ENCODE peak calls at places on chromosomes 4 and X, in nine cellular contexts. C is stimulated activated CD8-positive, alpha-beta memory T cell treated with anti-CD3 and anti-CD28 coated beads, Interleukin-15, amount 100 ng/mL, for 24 hours; B is neural progenitor cell; U is hypothalamus; A is activated CD8-positive, alpha-beta memory T cell treated with anti-CD3 and anti-CD28 coated beads, Interleukin-2, amount 50 U/mL, for 4 hours; D is NCI-H2081; J is GM04503; R is stimulated activated CD4-positive, alpha-beta T cell treated with anti-CD3 and anti-CD28 coated beads, TNF-alpha, amount 100 ng/mL, for 24 hours; S is GM10248. G is an unnamed sample.

GRCh38 chrX:2442694-2443093 is 58.1 kb downstream of the DHRSX start:
- DNase-seq in C (no peak), B (no peak), U (no peak), A (no peak), D (no peak), J (no peak), R (no peak), S (no peak), G (no peak)

GRCh38 chr4:39614487-39615162 is 24.0 kb downstream of the SMIM14 start:
- DNase-seq in C (no peak), B (no peak), U (no peak), A (no peak), D (no peak), J (no peak), R (no peak), S (no peak), G (no peak)

GRCh38 chrX:10001496-10001895 is 34.3 kb downstream of the CLDN34 start:
- DNase-seq in C (no peak), B (no peak), U (no peak), A (no peak), D (no peak), J (no peak), R (no peak), S (no peak), G (no peak)

GRCh38 chrX:98068210-98068609 is 1184.5 kb downstream of the RPA4 start:
- DNase-seq in C (no peak), B (peak; percentile 32), U (no peak), A (no peak), D (peak; percentile 45), J (no peak), R (no peak), S (no peak), G (no peak)

GRCh38 chrX:68835468-68835867 is 6.6 kb downstream of the EFNB1 start:
- DNase-seq in C (no peak), B (no peak), U (no peak), A (peak; percentile 5), D (no peak), J (no peak), R (no peak), S (no peak), G (no peak)

GRCh38 chr4:189206953-189207352 is 733.7 kb upstream of the FRG1 start:
- DNase-seq in C (no peak), B (no peak), U (no peak), A (no peak), D (no peak), J (no peak), R (no peak), S (no peak), G (no peak)

GRCh38 chr4:20916106-20916505 is 215.8 kb downstream of the PACRGL start:
- DNase-seq in C (no peak), B (no peak), U (no peak), A (no peak), D (no peak), J (no peak), R (no peak), S (no peak), G (no peak)

GRCh38 chrX:112056886-112057285 is 25.7 kb downstream of the TRPC5 start:
- DNase-seq in C (no peak), B (peak; percentile 5), U (no peak), A (no peak), D (no peak), J (no peak), R (no peak), S (no peak), G (no peak)

GRCh38 chrX:24242649-24243556 is 71.0 kb downstream of the SUPT20HL2 start:
- DNase-seq in C (no peak), B (no peak), U (no peak), A (no peak), D (no peak), J (peak; percentile 86), R (no peak), S (peak; percentile 31), G (no peak)

GRCh38 chr4:173411106-173411703 is 12.3 kb upstream of the SCRG1 start:
- DNase-seq in C (no peak), B (no peak), U (no peak), A (no peak), D (no peak), J (no peak), R (no peak), S (no peak), G (no peak)

GRCh38 chrX:46407753-46408130 is 137.5 kb downstream of the ZNF674 start:
- DNase-seq in C (no peak), B (no peak), U (no peak), A (no peak), D (no peak), J (no peak), R (no peak), S (no peak), G (no peak)

GRCh38 chr4:40672528-40673522 is 43.2 kb upstream of the RBM47 start:
- DNase-seq in C (no peak), B (peak; percentile 92), U (no peak), A (no peak), D (no peak), J (peak; percentile 91), R (no peak), S (peak; percentile 62), G (no peak)

GRCh38 chr4:54647070-54647469 is 10.7 kb upstream of the KIT start:
- DNase-seq in C (no peak), B (no peak), U (no peak), A (no peak), D (no peak), J (no peak), R (no peak), S (no peak), G (no peak)

GRCh38 chr4:82604522-82604921 is 42.7 kb upstream of the TMEM150C start:
- DNase-seq in C (no peak), B (no peak), U (no peak), A (no peak), D (no peak), J (no peak), R (no peak), S (no peak), G (no peak)

GRCh38 chr4:73596001-73596400 is 24.2 kb downstream of the RASSF6 start:
- DNase-seq in C (no peak), B (no peak), U (no peak), A (no peak), D (no peak), J (no peak), R (no peak), S (no peak), G (no peak)

GRCh38 chr4:71729856-71730255 is 54.0 kb downstream of the GC start:
- DNase-seq in C (no peak), B (no peak), U (no peak), A (no peak), D (no peak), J (no peak), R (no peak), S (no peak), G (no peak)

GRCh38 chr4:173214661-173215060 is 46.0 kb downstream of the GALNT7 start:
- DNase-seq in C (no peak), B (no peak), U (no peak), A (no peak), D (no peak), J (no peak), R (no peak), S (no peak), G (no peak)

GRCh38 chr4:150582101-150582565 is at the start of gene MAB21L2:
- DNase-seq in C (no peak), B (peak; percentile 50), U (no peak), A (no peak), D (no peak), J (no peak), R (no peak), S (no peak), G (no peak)

GRCh38 chr4:865572-865971 is 39.6 kb upstream of the CPLX1 start:
- DNase-seq in C (no peak), B (no peak), U (no peak), A (no peak), D (no peak), J (no peak), R (no peak), S (no peak), G (no peak)

GRCh38 chr4:40890199-40890598 is 140.4 kb downstream of the NSUN7 start:
- DNase-seq in C (no peak), B (no peak), U (no peak), A (no peak), D (no peak), J (no peak), R (no peak), S (no peak), G (no peak)

G was measured in mesothelial cell of epicardium.